ENCODE peak calls at places on chromosomes 3 and 15, in eight cellular contexts. One of them, this sample, is unnamed.

GRCh38 chr3:101646726-101647125 is 30.2 kb downstream of the ZBTB11 start:
- DNase-seq in heart left ventricle: no peak
- DNase-seq in PC-3: peak
- DNase-seq in GM13976: no peak
- DNase-seq in endothelial cell: no peak
- DNase-seq in stomach: no peak
- DNase-seq in IMR-90: peak
- DNase-seq in PC-9: no peak
- DNase-seq in this sample: no peak

GRCh38 chr15:70102827-70103226 is 5.1 kb upstream of the TLE3 start:
- DNase-seq in heart left ventricle: no peak
- DNase-seq in PC-3: no peak
- DNase-seq in GM13976: no peak
- DNase-seq in endothelial cell: no peak
- DNase-seq in stomach: no peak
- DNase-seq in IMR-90: no peak
- DNase-seq in PC-9: no peak
- DNase-seq in this sample: no peak

GRCh38 chr3:55556622-55557531 is 69.8 kb upstream of the WNT5A start:
- DNase-seq in heart left ventricle: peak
- DNase-seq in PC-3: peak
- DNase-seq in GM13976: no peak
- DNase-seq in endothelial cell: no peak
- DNase-seq in stomach: no peak
- DNase-seq in IMR-90: peak
- DNase-seq in PC-9: no peak
- DNase-seq in this sample: no peak

GRCh38 chr3:132038198-132038825 is 3.5 kb upstream of the CPNE4 start:
- DNase-seq in heart left ventricle: no peak
- DNase-seq in PC-3: peak
- DNase-seq in GM13976: peak
- DNase-seq in endothelial cell: no peak
- DNase-seq in stomach: no peak
- DNase-seq in IMR-90: peak
- DNase-seq in PC-9: no peak
- DNase-seq in this sample: no peak

GRCh38 chr15:40028853-40029252 is 10.1 kb downstream of the SRP14 start:
- DNase-seq in heart left ventricle: no peak
- DNase-seq in PC-3: no peak
- DNase-seq in GM13976: no peak
- DNase-seq in endothelial cell: no peak
- DNase-seq in stomach: no peak
- DNase-seq in IMR-90: no peak
- DNase-seq in PC-9: no peak
- DNase-seq in this sample: no peak

GRCh38 chr3:67109651-67110204 is 111.6 kb downstream of the KBTBD8 start:
- DNase-seq in heart left ventricle: no peak
- DNase-seq in PC-3: peak
- DNase-seq in GM13976: no peak
- DNase-seq in endothelial cell: peak
- DNase-seq in stomach: no peak
- DNase-seq in IMR-90: peak
- DNase-seq in PC-9: no peak
- DNase-seq in this sample: no peak

GRCh38 chr3:107604057-107604802 is 81.5 kb downstream of the BBX start:
- DNase-seq in heart left ventricle: no peak
- DNase-seq in PC-3: no peak
- DNase-seq in GM13976: no peak
- DNase-seq in endothelial cell: no peak
- DNase-seq in stomach: no peak
- DNase-seq in IMR-90: peak
- DNase-seq in PC-9: no peak
- DNase-seq in this sample: no peak

GRCh38 chr3:188523291-188523690 is 369.3 kb downstream of the LPP start:
- DNase-seq in heart left ventricle: no peak
- DNase-seq in PC-3: no peak
- DNase-seq in GM13976: no peak
- DNase-seq in endothelial cell: no peak
- DNase-seq in stomach: no peak
- DNase-seq in IMR-90: no peak
- DNase-seq in PC-9: no peak
- DNase-seq in this sample: no peak

DNA sequence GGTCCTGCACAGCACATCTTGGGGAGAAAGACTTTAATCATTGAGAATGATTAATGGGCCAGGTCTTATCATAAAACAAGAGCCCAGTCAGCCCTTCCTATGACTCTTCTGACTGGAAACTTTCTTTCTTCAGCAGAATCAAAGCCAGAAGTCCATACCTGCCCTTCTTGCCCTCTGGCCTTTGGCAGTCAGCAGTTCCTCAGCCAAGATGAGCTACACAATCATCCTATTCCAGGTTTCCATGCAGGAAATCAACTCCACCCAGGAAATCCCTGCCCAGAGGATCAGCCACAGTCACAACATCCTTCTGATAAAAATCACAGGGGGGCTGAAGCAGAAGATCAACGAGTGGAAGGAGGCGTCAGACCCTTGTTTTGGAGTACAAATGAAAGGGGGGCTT is 26.9 kb downstream of the ZNF589 start:
- DNase-seq in heart left ventricle: no peak
- DNase-seq in PC-3: peak
- DNase-seq in GM13976: no peak
- DNase-seq in endothelial cell: no peak
- DNase-seq in stomach: no peak
- DNase-seq in IMR-90: no peak
- DNase-seq in PC-9: no peak
- DNase-seq in this sample: no peak
- TF ChIP-seq CTCF in heart left ventricle: no peak
- TF ChIP-seq CTCF in PC-3: no peak
- TF ChIP-seq CTCF in GM13976: no peak
- TF ChIP-seq CTCF in endothelial cell: no peak
- TF ChIP-seq CTCF in stomach: no peak
- TF ChIP-seq CTCF in IMR-90: no peak
- TF ChIP-seq CTCF in PC-9: no peak
- TF ChIP-seq CTCF in this sample: no peak

GRCh38 chr3:62493116-62493801 is 119.9 kb upstream of the FEZF2 start:
- DNase-seq in heart left ventricle: no peak
- DNase-seq in PC-3: no peak
- DNase-seq in GM13976: no peak
- DNase-seq in endothelial cell: no peak
- DNase-seq in stomach: no peak
- DNase-seq in IMR-90: no peak
- DNase-seq in PC-9: no peak
- DNase-seq in this sample: no peak
- TF ChIP-seq CTCF in heart left ventricle: no peak
- TF ChIP-seq CTCF in PC-3: peak
- TF ChIP-seq CTCF in GM13976: no peak
- TF ChIP-seq CTCF in endothelial cell: peak
- TF ChIP-seq CTCF in stomach: no peak
- TF ChIP-seq CTCF in IMR-90: peak
- TF ChIP-seq CTCF in PC-9: no peak
- TF ChIP-seq CTCF in this sample: peak

GRCh38 chr15:82621970-82622369 is 25.2 kb downstream of the CPEB1 start:
- DNase-seq in heart left ventricle: no peak
- DNase-seq in PC-3: peak
- DNase-seq in GM13976: no peak
- DNase-seq in endothelial cell: no peak
- DNase-seq in stomach: no peak
- DNase-seq in IMR-90: no peak
- DNase-seq in PC-9: no peak
- DNase-seq in this sample: no peak
- TF ChIP-seq CTCF in heart left ventricle: no peak
- TF ChIP-seq CTCF in PC-3: peak
- TF ChIP-seq CTCF in GM13976: no peak
- TF ChIP-seq CTCF in endothelial cell: no peak
- TF ChIP-seq CTCF in stomach: no peak
- TF ChIP-seq CTCF in IMR-90: no peak
- TF ChIP-seq CTCF in PC-9: no peak
- TF ChIP-seq CTCF in this sample: no peak

GRCh38 chr15:96123630-96124187 is 206.8 kb upstream of the NR2F2 start:
- DNase-seq in heart left ventricle: no peak
- DNase-seq in PC-3: no peak
- DNase-seq in GM13976: no peak
- DNase-seq in endothelial cell: no peak
- DNase-seq in stomach: no peak
- DNase-seq in IMR-90: no peak
- DNase-seq in PC-9: no peak
- DNase-seq in this sample: no peak

GRCh38 chr15:96125681-96126080 is 204.8 kb upstream of the NR2F2 start:
- DNase-seq in heart left ventricle: no peak
- DNase-seq in PC-3: peak
- DNase-seq in GM13976: no peak
- DNase-seq in endothelial cell: no peak
- DNase-seq in stomach: no peak
- DNase-seq in IMR-90: peak
- DNase-seq in PC-9: no peak
- DNase-seq in this sample: no peak

GRCh38 chr15:96123028-96123400 is 207.5 kb upstream of the NR2F2 start:
- DNase-seq in heart left ventricle: no peak
- DNase-seq in PC-3: no peak
- DNase-seq in GM13976: no peak
- DNase-seq in endothelial cell: no peak
- DNase-seq in stomach: no peak
- DNase-seq in IMR-90: no peak
- DNase-seq in PC-9: no peak
- DNase-seq in this sample: no peak

GRCh38 chr15:96122077-96123027 is 208.1 kb upstream of the NR2F2 start:
- DNase-seq in heart left ventricle: no peak
- DNase-seq in PC-3: peak
- DNase-seq in GM13976: no peak
- DNase-seq in endothelial cell: no peak
- DNase-seq in stomach: no peak
- DNase-seq in IMR-90: peak
- DNase-seq in PC-9: peak
- DNase-seq in this sample: no peak

GRCh38 chr15:96124436-96124835 is 206.1 kb upstream of the NR2F2 start:
- DNase-seq in heart left ventricle: no peak
- DNase-seq in PC-3: no peak
- DNase-seq in GM13976: no peak
- DNase-seq in endothelial cell: no peak
- DNase-seq in stomach: no peak
- DNase-seq in IMR-90: no peak
- DNase-seq in PC-9: no peak
- DNase-seq in this sample: no peak
- TF ChIP-seq CTCF in heart left ventricle: no peak
- TF ChIP-seq CTCF in PC-3: no peak
- TF ChIP-seq CTCF in GM13976: no peak
- TF ChIP-seq CTCF in endothelial cell: no peak
- TF ChIP-seq CTCF in stomach: no peak
- TF ChIP-seq CTCF in IMR-90: no peak
- TF ChIP-seq CTCF in PC-9: no peak
- TF ChIP-seq CTCF in this sample: no peak

DNA sequence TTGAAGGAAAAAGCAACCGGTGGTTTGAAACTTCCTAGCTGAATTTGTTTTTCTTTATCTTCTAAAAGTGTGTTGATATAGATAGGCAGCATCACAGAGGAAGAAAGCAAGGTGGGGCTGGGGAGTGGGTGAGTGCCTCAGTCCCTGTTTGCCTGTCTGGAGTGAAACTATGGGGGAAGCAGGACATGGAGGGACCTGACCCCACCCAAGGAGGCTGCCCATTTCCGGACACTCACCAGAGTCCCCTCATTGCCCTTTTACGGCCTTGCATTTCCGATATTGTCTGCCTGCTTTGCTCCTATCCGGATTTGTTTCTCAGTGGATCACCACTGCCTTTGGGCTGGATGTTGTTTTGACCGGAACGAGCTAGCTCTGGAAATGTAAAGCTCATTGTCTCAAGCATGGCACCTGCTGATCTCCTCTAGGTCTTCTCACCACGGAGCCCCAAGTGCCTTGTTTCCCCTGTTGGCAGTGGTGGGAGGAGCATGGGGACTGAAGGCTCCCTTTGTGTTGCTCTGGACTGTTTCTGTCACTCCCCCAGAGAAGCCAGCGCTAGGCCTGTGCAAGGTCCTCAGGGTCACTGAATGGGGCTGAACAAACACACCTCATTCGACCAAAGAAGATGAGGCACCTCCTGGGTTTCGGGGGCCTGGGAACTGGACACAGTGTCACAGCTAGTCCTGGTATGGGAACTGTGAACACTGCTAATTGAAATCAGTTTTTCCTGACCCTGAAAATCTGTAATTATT is 7.0 kb downstream of the CLDN11 start:
- DNase-seq in heart left ventricle: no peak
- DNase-seq in PC-3: no peak
- DNase-seq in GM13976: no peak
- DNase-seq in endothelial cell: no peak
- DNase-seq in stomach: no peak
- DNase-seq in IMR-90: no peak
- DNase-seq in PC-9: no peak
- DNase-seq in this sample: peak
- TF ChIP-seq CTCF in heart left ventricle: no peak
- TF ChIP-seq CTCF in PC-3: no peak
- TF ChIP-seq CTCF in GM13976: no peak
- TF ChIP-seq CTCF in endothelial cell: no peak
- TF ChIP-seq CTCF in stomach: no peak
- TF ChIP-seq CTCF in IMR-90: no peak
- TF ChIP-seq CTCF in PC-9: no peak
- TF ChIP-seq CTCF in this sample: no peak

DNA sequence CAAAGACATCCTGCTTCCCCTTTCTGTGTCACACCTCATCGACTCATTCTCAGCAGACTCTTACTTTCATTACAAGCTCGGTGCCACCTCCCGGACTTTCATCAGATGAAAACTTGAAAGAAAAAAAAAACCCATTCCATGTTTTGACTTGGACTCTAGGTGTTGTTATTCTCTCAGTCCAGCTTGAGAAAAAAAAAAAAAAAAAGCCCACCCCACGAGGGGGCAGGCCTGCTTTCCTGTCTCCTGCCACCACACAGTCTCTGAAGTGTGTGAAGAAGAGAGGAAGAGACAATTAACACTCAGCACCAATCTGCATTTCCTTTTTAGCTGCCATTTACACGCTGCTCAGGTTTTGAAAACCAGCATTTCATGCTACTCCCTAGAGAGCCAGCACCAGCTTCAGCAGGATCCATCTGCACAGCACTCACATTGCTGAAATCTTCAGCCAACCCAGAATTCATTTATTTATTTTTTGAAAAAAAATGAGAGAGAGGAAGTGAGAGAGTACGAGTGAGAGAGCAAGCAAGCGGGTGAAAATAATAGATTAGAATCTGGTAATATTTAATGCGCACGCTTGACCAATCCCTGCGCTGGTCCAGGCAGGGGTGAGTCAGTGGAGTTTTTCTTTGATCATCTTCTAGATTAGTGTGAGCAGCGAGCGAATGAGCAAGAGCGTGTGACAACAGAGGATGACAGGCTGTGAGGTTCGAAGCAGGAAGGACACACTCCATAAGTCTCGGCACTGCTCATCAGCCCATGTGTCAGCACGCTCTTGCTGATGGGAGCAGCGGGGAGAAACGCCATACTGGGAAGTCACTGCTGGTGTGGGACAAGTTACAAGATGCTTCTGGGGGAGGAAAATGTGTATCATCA is 23.5 kb downstream of the ZNF80 start:
- DNase-seq in heart left ventricle: no peak
- DNase-seq in PC-3: no peak
- DNase-seq in GM13976: peak
- DNase-seq in endothelial cell: no peak
- DNase-seq in stomach: no peak
- DNase-seq in IMR-90: peak
- DNase-seq in PC-9: peak
- DNase-seq in this sample: no peak
- TF ChIP-seq CTCF in heart left ventricle: no peak
- TF ChIP-seq CTCF in PC-3: no peak
- TF ChIP-seq CTCF in GM13976: no peak
- TF ChIP-seq CTCF in endothelial cell: no peak
- TF ChIP-seq CTCF in stomach: no peak
- TF ChIP-seq CTCF in IMR-90: no peak
- TF ChIP-seq CTCF in PC-9: no peak
- TF ChIP-seq CTCF in this sample: no peak

This sample was measured in progenitor cell of endocrine pancreas.